ENCODE peak calls at places on chromosomes 16 and 17, in six cellular contexts. D is H54; O is effector memory CD4-positive, alpha-beta T cell; M is colonic mucosa; H is smooth muscle cell of the brain vasculature; V is activated naive CD4-positive, alpha-beta T cell treated with anti-CD3 and anti-CD28 coated beads for 36 hours. T is an unnamed sample.

GRCh38 chr16:66728117-66728787 is 23.2 kb downstream of the DYNC1LI2 start:
- DNase-seq in D (no peak), V (peak), O (no peak), H (no peak), M (no peak), T (peak)

GRCh38 chr17:4485676-4486646 is 12.7 kb upstream of the SPNS2 start:
- DNase-seq in O (no peak), M (no peak), V (peak), H (no peak), D (no peak), T (peak)

GRCh38 chr16:50215680-50216079 is 50.7 kb upstream of the ADCY7 start:
- DNase-seq in O (no peak), H (no peak), D (no peak), V (no peak), M (no peak), T (no peak)

GRCh38 chr17:16439867-16440351 is 24.5 kb downstream of the TRPV2 start:
- DNase-seq in O (no peak), M (no peak), H (no peak), D (no peak), V (peak), T (peak)

GRCh38 chr17:47287639-47288038 is 34.0 kb downstream of the ITGB3 start:
- DNase-seq in D (no peak), H (no peak), M (no peak), V (no peak), O (no peak), T (no peak)

GRCh38 chr16:85616608-85617311 is 3.6 kb downstream of the GSE1 start:
- DNase-seq in V (peak), M (peak), D (no peak), O (no peak), H (no peak), T (peak)

GRCh38 chr16:59339871-59340270 is 605.8 kb upstream of the GOT2 start:
- DNase-seq in H (no peak), M (no peak), D (no peak), O (no peak), V (no peak), T (no peak)

GRCh38 chr16:2009791-2010510 is at the start of gene ZNF598:
- DNase-seq in H (peak), D (peak), M (peak), V (peak), O (peak), T (peak)

GRCh38 chr16:7513429-7513828 is 180.8 kb downstream of the RBFOX1 start:
- DNase-seq in H (no peak), V (peak), M (no peak), D (no peak), O (no peak), T (no peak)

GRCh38 chr17:37493249-37494027 is 3.7 kb downstream of the DUSP14 start:
- DNase-seq in H (no peak), D (peak), O (no peak), V (no peak), M (no peak), T (no peak)